ENCODE peak calls at places on chromosomes 16 and 17, in seven cellular contexts. U, N, W, V, E, R and Q are unnamed samples.

GRCh38 chr17:50205111-50205821 is 3.8 kb upstream of the COL1A1 start:
- DNase-seq in U (no peak), N (peak; percentile 58), W (no peak), V (no peak), E (peak; percentile 74), R (no peak), Q (no peak)

GRCh38 chr17:9958586-9959281 is 53.7 kb upstream of the RCVRN start:
- DNase-seq in U (no peak), N (no peak), W (no peak), V (no peak), E (no peak), R (no peak), Q (no peak)

GRCh38 chr16:87702325-87702811 is 63.4 kb downstream of the KLHDC4 start:
- DNase-seq in U (peak; percentile 17), N (peak; percentile 41), W (no peak), V (peak; percentile 71), E (peak; percentile 52), R (no peak), Q (no peak)

GRCh38 chr16:88923450-88923849 is 53.6 kb downstream of the CBFA2T3 start:
- DNase-seq in U (no peak), N (no peak), W (no peak), V (no peak), E (no peak), R (no peak), Q (no peak)

GRCh38 chr17:36609498-36609862 is 8.1 kb downstream of the MRM1 start:
- DNase-seq in U (no peak), N (no peak), W (peak; percentile 10), V (no peak), E (no peak), R (no peak), Q (no peak)

GRCh38 chr16:47965439-47965838 is 190.4 kb downstream of the ABCC12 start:
- DNase-seq in U (no peak), N (no peak), W (no peak), V (no peak), E (no peak), R (no peak), Q (peak; percentile 8)

GRCh38 chr17:8145811-8146210 is 6.4 kb downstream of the PER1 start:
- DNase-seq in U (no peak), N (no peak), W (peak; percentile 57), V (no peak), E (no peak), R (no peak), Q (no peak)

GRCh38 chr16:87688876-87689815 is 76.6 kb downstream of the KLHDC4 start:
- DNase-seq in U (no peak), N (no peak), W (no peak), V (no peak), E (no peak), R (no peak), Q (no peak)

GRCh38 chr17:58956997-58957724 is 149.5 kb downstream of the TRIM37 start:
- DNase-seq in U (no peak), N (no peak), W (no peak), V (no peak), E (no peak), R (no peak), Q (no peak)

GRCh38 chr16:35146031-35146710 is 1686.8 kb downstream of the TP53TG3F start:
- DNase-seq in U (no peak), N (no peak), W (no peak), V (no peak), E (no peak), R (no peak), Q (no peak)

GRCh38 chr16:67661101-67661661 is 421 bp downstream of the PARD6A start:
- DNase-seq in U (no peak), N (peak; percentile 22), W (no peak), V (peak; percentile 46), E (peak; percentile 61), R (no peak), Q (no peak)

GRCh38 chr16:30949655-30950515 is 1.0 kb downstream of the ORAI3 start:
- DNase-seq in U (no peak), N (peak; percentile 82), W (peak; percentile 93), V (peak; percentile 19), E (peak; percentile 84), R (no peak), Q (peak; percentile 84)

GRCh38 chr16:23105309-23105708 is 43.9 kb downstream of the USP31 start:
- DNase-seq in U (no peak), N (no peak), W (no peak), V (no peak), E (no peak), R (no peak), Q (no peak)

GRCh38 chr16:20704281-20704680 is 6.8 kb upstream of the ACSM1 start:
- DNase-seq in U (no peak), N (no peak), W (no peak), V (no peak), E (no peak), R (no peak), Q (peak; percentile 24)

GRCh38 chr17:32486701-32487459 is at the start of gene CDK5R1:
- DNase-seq in U (peak; percentile 62), N (peak; percentile 71), W (peak; percentile 86), V (peak; percentile 55), E (peak; percentile 86), R (peak; percentile 76), Q (no peak)

GRCh38 chr17:48543854-48544355 is 1.0 kb downstream of the HOXB2 start:
- DNase-seq in U (no peak), N (peak; percentile 21), W (no peak), V (no peak), E (no peak), R (no peak), Q (no peak)

GRCh38 chr17:38748329-38749221 is at the start of gene PCGF2:
- DNase-seq in U (no peak), N (peak; percentile 89), W (peak; percentile 88), V (peak; percentile 89), E (peak; percentile 95), R (no peak), Q (no peak)

GRCh38 chr17:38745545-38745944 is 2.6 kb downstream of the PCGF2 start:
- DNase-seq in U (no peak), N (no peak), W (peak; percentile 53), V (no peak), E (no peak), R (no peak), Q (no peak)

GRCh38 chr17:38747385-38748328 is 479 bp downstream of the PCGF2 start:
- DNase-seq in U (no peak), N (peak; percentile 64), W (peak; percentile 67), V (no peak), E (peak; percentile 78), R (no peak), Q (no peak)

GRCh38 chr17:38746893-38747384 is 1.2 kb downstream of the PCGF2 start:
- DNase-seq in U (no peak), N (no peak), W (no peak), V (no peak), E (no peak), R (no peak), Q (no peak)

DNA sequence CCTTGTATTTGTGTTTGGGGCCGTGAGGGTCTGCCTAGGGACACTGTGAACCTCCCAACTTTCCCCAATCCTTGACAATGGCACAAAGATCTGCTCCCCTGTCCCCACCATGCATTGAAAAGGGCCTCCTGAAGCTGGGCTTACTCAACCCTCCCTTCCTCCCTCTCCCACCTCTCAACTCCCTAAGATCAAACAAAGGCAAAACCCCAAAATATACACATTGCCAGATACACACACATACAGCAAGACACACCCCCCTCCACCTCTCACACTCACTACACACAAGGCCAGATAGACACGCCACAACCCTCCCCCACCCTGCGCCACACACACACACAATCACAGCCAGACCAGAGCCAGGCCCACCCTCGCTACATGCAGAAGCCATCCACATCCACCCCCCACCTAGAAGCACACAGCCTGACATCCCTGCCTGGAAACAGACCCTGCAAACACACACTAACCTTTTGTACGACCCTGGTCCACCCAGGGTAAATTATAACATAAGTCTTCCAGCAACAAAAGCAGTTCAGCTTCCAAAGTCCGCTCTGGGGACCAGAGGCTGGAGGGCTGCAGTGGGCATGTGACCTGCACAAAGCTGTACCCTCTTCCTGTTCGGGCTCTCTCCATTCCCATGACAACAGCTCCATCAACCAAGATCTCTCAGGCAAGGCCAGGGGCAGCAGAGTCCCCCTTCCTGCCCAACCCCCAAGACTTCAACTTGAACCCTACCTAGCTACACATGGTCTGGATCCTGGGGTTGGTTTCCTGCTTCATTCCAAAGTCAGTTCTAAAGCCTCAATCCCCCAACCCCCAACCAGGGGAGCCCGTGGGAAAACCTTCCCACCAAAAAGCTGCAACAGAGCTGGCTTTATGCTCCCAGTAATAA is 1.9 kb downstream of the PCGF2 start:
- DNase-seq in U (no peak), N (no peak), W (peak; percentile 33), V (no peak), E (no peak), R (no peak), Q (no peak)
- H3K27ac ChIP-seq in U (no peak overlapping the region), N (peak overlapping the region; percentile 92), W (peak overlapping the region; percentile 50), V (peak overlapping the region; percentile 98), E (no peak overlapping the region), R (no peak overlapping the region), Q (no peak overlapping the region)

DNA sequence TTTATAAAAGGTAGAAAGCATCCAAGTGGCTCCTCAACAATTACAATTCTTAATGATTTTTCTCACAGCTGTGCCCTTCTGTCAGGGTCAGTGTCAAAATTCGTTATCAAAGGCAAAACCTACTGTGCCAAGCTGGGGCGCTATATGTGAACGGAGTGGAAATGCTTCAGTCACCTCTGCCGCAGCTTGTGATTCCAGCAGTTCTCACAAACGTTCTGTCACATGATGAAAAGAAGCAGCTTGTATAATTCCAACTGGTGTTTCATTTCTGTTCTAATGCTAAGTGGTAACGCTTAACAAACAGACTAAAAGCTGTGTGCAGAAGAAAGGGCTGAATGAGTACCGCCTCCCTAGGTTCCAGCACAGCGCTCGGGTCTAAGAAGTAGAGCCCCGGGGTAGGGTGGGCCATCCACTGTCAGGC is 14.2 kb downstream of the PLD6 start:
- DNase-seq in U (no peak), N (no peak), W (no peak), V (no peak), E (no peak), R (no peak), Q (no peak)
- H3K27ac ChIP-seq in U (no peak overlapping the region), N (peak overlapping the region; percentile 70), W (peak overlapping the region; percentile 83), V (no peak overlapping the region), E (peak overlapping the region; percentile 38), R (no peak overlapping the region), Q (no peak overlapping the region)

GRCh38 chr16:84546669-84547538 is 42.4 kb upstream of the MEAK7 start:
- DNase-seq in U (no peak), N (no peak), W (peak; percentile 23), V (no peak), E (no peak), R (no peak), Q (no peak)
- H3K27ac ChIP-seq in U (no peak overlapping the region), N (no peak overlapping the region), W (no peak overlapping the region), V (no peak overlapping the region), E (no peak overlapping the region), R (no peak overlapping the region), Q (no peak overlapping the region)

GRCh38 chr16:11333696-11334095 is 11.6 kb upstream of the RMI2 start:
- DNase-seq in U (no peak), N (no peak), W (no peak), V (no peak), E (no peak), R (no peak), Q (peak; percentile 40)

GRCh38 chr16:11330526-11331237 is 14.6 kb upstream of the RMI2 start:
- DNase-seq in U (no peak), N (no peak), W (no peak), V (no peak), E (no peak), R (no peak), Q (no peak)

GRCh38 chr16:11333010-11333409 is 12.2 kb upstream of the RMI2 start:
- DNase-seq in U (no peak), N (no peak), W (no peak), V (no peak), E (no peak), R (no peak), Q (no peak)

GRCh38 chr16:11331967-11332366 is 13.3 kb upstream of the RMI2 start:
- DNase-seq in U (no peak), N (no peak), W (no peak), V (no peak), E (no peak), R (no peak), Q (no peak)

GRCh38 chr16:11334831-11335404 is 10.3 kb upstream of the RMI2 start:
- DNase-seq in U (no peak), N (no peak), W (no peak), V (no peak), E (no peak), R (no peak), Q (no peak)
- H3K27ac ChIP-seq in U (no peak overlapping the region), N (no peak overlapping the region), W (no peak overlapping the region), V (no peak overlapping the region), E (no peak overlapping the region), R (no peak overlapping the region), Q (no peak overlapping the region)